ENCODE peak calls at places on chromosome 14, in five cellular contexts. N is body of pancreas, W is trophoblast cell, R is tibial artery, G is adrenal gland. H is an unnamed sample.

GRCh38 chr14:95256776-95257060 is 63.0 kb downstream of the CLMN start:
- DNase-seq in N (no peak), W (no peak), R (no peak), G (no peak), H (no peak)

GRCh38 chr14:87052646-87053225 is 940.2 kb downstream of the GALC start:
- DNase-seq in N (no peak), W (no peak), R (no peak), G (no peak), H (no peak)

GRCh38 chr14:91980157-91980556 is 32.7 kb upstream of the FBLN5 start:
- DNase-seq in N (no peak), W (peak; percentile 4), R (no peak), G (no peak), H (no peak)

GRCh38 chr14:99282261-99283050 is 10.5 kb upstream of the BCL11B start:
- DNase-seq in N (no peak), W (no peak), R (no peak), G (no peak), H (no peak)

GRCh38 chr14:33568935-33569579 is 381.8 kb downstream of the EGLN3 start:
- DNase-seq in N (no peak), W (peak; percentile 2), R (no peak), G (no peak), H (no peak)

GRCh38 chr14:73455294-73455693 is 3.1 kb downstream of the NUMB start:
- DNase-seq in N (no peak), W (no peak), R (no peak), G (no peak), H (no peak)

GRCh38 chr14:102071283-102071998 is 15.4 kb downstream of the HSP90AA1 start:
- DNase-seq in N (peak; percentile 50), W (no peak), R (no peak), G (no peak), H (peak; percentile 66)

GRCh38 chr14:99273724-99274345 is 1.8 kb upstream of the BCL11B start:
- DNase-seq in N (no peak), W (no peak), R (no peak), G (no peak), H (no peak)

GRCh38 chr14:97978336-97978735 is 1181.2 kb downstream of the VRK1 start:
- DNase-seq in N (peak; percentile 76), W (peak; percentile 30), R (peak; percentile 64), G (peak; percentile 85), H (no peak)

GRCh38 chr14:73261075-73261474 is 23.8 kb downstream of the PAPLN start:
- DNase-seq in N (no peak), W (no peak), R (no peak), G (no peak), H (no peak)

GRCh38 chr14:36660736-36661505 is 739 bp upstream of the PAX9 start:
- DNase-seq in N (peak; percentile 16), W (no peak), R (no peak), G (no peak), H (no peak)

GRCh38 chr14:63205850-63206249 is 1.6 kb downstream of the RHOJ start:
- DNase-seq in N (no peak), W (no peak), R (no peak), G (no peak), H (no peak)

GRCh38 chr14:31568151-31568550 is 6.9 kb downstream of the NUBPL start:
- DNase-seq in N (no peak), W (no peak), R (no peak), G (no peak), H (no peak)

GRCh38 chr14:93663317-93663716 is 125.0 kb downstream of the PRIMA1 start:
- DNase-seq in N (no peak), W (no peak), R (no peak), G (no peak), H (no peak)

GRCh38 chr14:92362781-92363235 is 39.8 kb downstream of the SLC24A4 start:
- DNase-seq in N (no peak), W (no peak), R (peak; percentile 28), G (peak; percentile 76), H (peak; percentile 8)

GRCh38 chr14:38521591-38521990 is 265.7 kb upstream of the CLEC14A start:
- DNase-seq in N (no peak), W (no peak), R (no peak), G (no peak), H (no peak)

GRCh38 chr14:55731247-55731872 is 151.4 kb downstream of the KTN1 start:
- DNase-seq in N (no peak), W (no peak), R (no peak), G (no peak), H (no peak)

GRCh38 chr14:91866061-91866460 is 1.3 kb downstream of the TC2N start:
- DNase-seq in N (no peak), W (no peak), R (no peak), G (no peak), H (no peak)

GRCh38 chr14:41418851-41419250 is 187.8 kb upstream of the LRFN5 start:
- DNase-seq in N (no peak), W (no peak), R (no peak), G (no peak), H (no peak)

GRCh38 chr14:89504084-89504483 is 87.1 kb upstream of the FOXN3 start:
- DNase-seq in N (no peak), W (no peak), R (no peak), G (no peak), H (no peak)

GRCh38 chr14:97710726-97711125 is 913.5 kb downstream of the VRK1 start:
- DNase-seq in N (no peak), W (no peak), R (no peak), G (no peak), H (no peak)

GRCh38 chr14:59277659-59278058 is 89.2 kb downstream of the DAAM1 start:
- DNase-seq in N (no peak), W (no peak), R (no peak), G (no peak), H (no peak)

GRCh38 chr14:97138801-97139200 is 341.6 kb downstream of the VRK1 start:
- DNase-seq in N (no peak), W (no peak), R (no peak), G (no peak), H (no peak)

GRCh38 chr14:57268161-57269067 is at the start of the genes AP5M1 and EXOC5:
- DNase-seq in N (peak; percentile 89), W (peak; percentile 92), R (peak; percentile 93), G (peak; percentile 93), H (peak; percentile 87)

GRCh38 chr14:64704743-64705405 is 650 bp downstream of the PLEKHG3 start:
- DNase-seq in N (peak; percentile 67), W (no peak), R (peak; percentile 46), G (peak; percentile 33), H (no peak)

GRCh38 chr14:41607966-41608663 is 1.4 kb downstream of the LRFN5 start:
- DNase-seq in N (no peak), W (peak; percentile 3), R (no peak), G (peak; percentile 30), H (no peak)

GRCh38 chr14:29941401-29941800 is 13.8 kb upstream of the PRKD1 start:
- DNase-seq in N (no peak), W (no peak), R (no peak), G (no peak), H (no peak)

GRCh38 chr14:49589387-49589786 is 3.2 kb upstream of the RPS29 start:
- DNase-seq in N (no peak), W (no peak), R (no peak), G (no peak), H (no peak)

GRCh38 chr14:95470942-95471499 is 45.4 kb downstream of the SYNE3 start:
- DNase-seq in N (no peak), W (no peak), R (no peak), G (no peak), H (no peak)

GRCh38 chr14:96940009-96940408 is 142.8 kb downstream of the VRK1 start:
- DNase-seq in N (no peak), W (no peak), R (no peak), G (no peak), H (peak; percentile 1)

GRCh38 chr14:28119849-28120248 is 646.7 kb upstream of the FOXG1 start:
- DNase-seq in N (no peak), W (no peak), R (no peak), G (no peak), H (no peak)

GRCh38 chr14:57574617-57575288 is 81.1 kb upstream of the CCDC198 start:
- DNase-seq in N (peak; percentile 13), W (no peak), R (no peak), G (no peak), H (no peak)

GRCh38 chr14:61385002-61385685 is 63.8 kb downstream of the PRKCH start:
- DNase-seq in N (no peak), W (no peak), R (no peak), G (no peak), H (no peak)

GRCh38 chr14:61388173-61388975 is 67.0 kb downstream of the PRKCH start:
- DNase-seq in N (no peak), W (peak; percentile 93), R (no peak), G (no peak), H (peak; percentile 73)

GRCh38 chr14:61388976-61389576 is 67.7 kb downstream of the PRKCH start:
- DNase-seq in N (no peak), W (peak; percentile 90), R (no peak), G (no peak), H (peak; percentile 69)

GRCh38 chr14:61386173-61386772 is 64.9 kb downstream of the PRKCH start:
- DNase-seq in N (no peak), W (no peak), R (no peak), G (no peak), H (no peak)

GRCh38 chr14:61387076-61387475 is 65.7 kb downstream of the PRKCH start:
- DNase-seq in N (no peak), W (peak; percentile 88), R (no peak), G (no peak), H (peak; percentile 47)
- H3K4me1 ChIP-seq in N (no peaks in the 10 kb centered on the region), W (peaks cover 44% of the 10 kb centered on the region), R (no peaks in the 10 kb centered on the region), G (no peaks in the 10 kb centered on the region), H (peaks cover 81% of the 10 kb centered on the region)

GRCh38 chr14:76953196-76953945 is 75.1 kb downstream of the IRF2BPL start:
- DNase-seq in N (peak; percentile 74), W (peak; percentile 100), R (peak; percentile 66), G (peak; percentile 85), H (peak; percentile 100)
- H3K4me1 ChIP-seq in N (peaks cover 64% of the 10 kb centered on the region), W (peaks cover 45% of the 10 kb centered on the region), R (peaks cover 6% of the 10 kb centered on the region), G (peaks cover 56% of the 10 kb centered on the region), H (peaks cover 97% of the 10 kb centered on the region)

DNA sequence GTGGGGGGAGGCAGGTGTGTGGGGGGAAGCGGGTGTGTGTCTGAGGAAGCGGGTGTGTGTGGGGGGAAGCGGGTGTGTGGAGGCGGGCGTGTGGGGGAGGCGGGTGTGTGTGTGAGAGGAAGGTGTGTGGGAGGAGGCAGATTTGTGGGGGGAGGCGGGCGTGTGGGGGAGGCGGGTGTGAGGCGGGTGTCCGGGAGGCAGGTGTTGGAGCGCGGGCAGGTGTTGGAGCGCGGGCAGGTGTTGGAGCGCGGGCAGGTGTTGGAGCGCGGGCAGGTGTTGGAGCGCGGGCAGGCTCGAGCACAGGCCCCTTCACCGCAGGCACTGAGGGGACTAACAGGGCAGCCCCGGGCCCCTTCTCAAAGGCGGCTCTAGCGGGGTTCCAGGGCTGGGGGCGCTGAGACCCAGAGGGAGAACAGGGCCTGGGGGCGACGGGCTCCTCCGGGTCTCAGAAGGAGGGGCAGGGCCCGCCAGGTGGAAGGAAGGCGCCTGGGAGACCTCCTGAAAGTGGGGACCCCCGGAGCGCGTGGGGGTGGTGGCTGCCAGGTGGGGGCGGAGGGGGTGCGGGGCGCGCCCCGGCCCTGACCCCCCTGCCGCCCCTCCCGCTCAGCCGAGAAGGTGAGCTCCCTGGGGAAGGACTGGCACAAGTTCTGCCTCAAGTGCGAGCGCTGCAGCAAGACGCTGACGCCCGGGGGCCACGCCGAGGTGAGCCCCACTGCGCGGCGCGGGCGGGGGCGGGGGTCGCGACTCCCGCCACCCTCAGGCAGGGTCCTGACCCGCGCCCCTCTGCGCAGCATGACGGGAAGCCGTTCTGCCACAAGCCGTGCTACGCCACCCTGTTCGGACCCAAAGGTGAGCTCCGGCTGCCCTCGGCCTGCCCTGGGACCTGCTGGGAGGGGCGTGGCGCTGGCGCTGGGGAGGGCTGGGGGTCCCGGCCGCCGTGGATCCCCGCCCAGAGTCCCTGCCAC is 3.3 kb downstream of the CRIP2 start:
- DNase-seq in N (no peak), W (no peak), R (no peak), G (no peak), H (no peak)
- H3K4me1 ChIP-seq in N (peaks cover 73% of the 10 kb centered on the region), W (peaks cover 44% of the 10 kb centered on the region), R (peaks cover 24% of the 10 kb centered on the region), G (peaks cover 19% of the 10 kb centered on the region), H (peaks cover 35% of the 10 kb centered on the region)

GRCh38 chr14:54712371-54712998 is 145.6 kb downstream of the SAMD4A start:
- DNase-seq in N (no peak), W (no peak), R (peak; percentile 76), G (no peak), H (no peak)
- H3K4me1 ChIP-seq in N (no peaks in the 10 kb centered on the region), W (no peaks in the 10 kb centered on the region), R (no peaks in the 10 kb centered on the region), G (no peaks in the 10 kb centered on the region), H (no peaks in the 10 kb centered on the region)